ENCODE peak calls at places on chromosome 11, in five cellular contexts. U, I, E, C and D are unnamed samples.

GRCh38 chr11:2140411-2141400 is 1.5 kb upstream of the IGF2 start:
- DNase-seq in I (no peak), E (no peak), C (no peak), U (no peak), D (no peak)

GRCh38 chr11:17207317-17208256 is at the start of gene PIK3C2A:
- DNase-seq in I (peak), U (peak), C (peak), E (peak), D (peak)

GRCh38 chr11:2289350-2289749 is 12.4 kb downstream of the C11orf21 start:
- DNase-seq in I (no peak), U (no peak), C (no peak), E (no peak), D (peak)

GRCh38 chr11:3195251-3196160 is 23.1 kb downstream of the MRGPRG start:
- DNase-seq in I (peak), C (no peak), U (no peak), E (no peak), D (no peak)

GRCh38 chr11:80280737-80281136 is 839.9 kb upstream of the TENM4 start:
- DNase-seq in C (no peak), U (no peak), E (no peak), I (no peak), D (no peak)

GRCh38 chr11:118947999-118948398 is 8.1 kb upstream of the UPK2 start:
- DNase-seq in I (no peak), U (no peak), E (no peak), C (no peak), D (no peak)

GRCh38 chr11:1838077-1838425 is 730 bp upstream of the TNNI2 start:
- DNase-seq in I (no peak), U (no peak), C (no peak), E (no peak), D (no peak)

GRCh38 chr11:61890536-61891330 is 612 bp downstream of the FADS3 start:
- DNase-seq in I (peak), U (peak), C (peak), E (peak), D (peak)

GRCh38 chr11:76577199-76577920 is 93.2 kb downstream of the LRRC32 start:
- DNase-seq in U (no peak), C (peak), I (peak), E (no peak), D (no peak)

GRCh38 chr11:19076744-19077589 is 16.4 kb upstream of the MRGPRX2 start:
- DNase-seq in I (no peak), E (peak), U (peak), C (no peak), D (peak)

GRCh38 chr11:12050470-12050891 is 42.1 kb upstream of the DKK3 start:
- DNase-seq in C (peak), I (no peak), U (no peak), E (no peak), D (peak)

GRCh38 chr11:13016415-13016814 is 7.3 kb downstream of the RASSF10 start:
- DNase-seq in I (no peak), E (no peak), U (no peak), C (no peak), D (no peak)